ENCODE peak calls at places on chromosomes 4 and X, in nine cellular contexts. P is IMR-90, O is HFF-Myc, J is fibroblast of the aortic adventitia, Z is fibroblast of mammary gland, V is esophagus squamous epithelium, G is pons, K is Caco-2, N is astrocyte of the hippocampus. D is an unnamed sample.

GRCh38 chr4:60201052-60201673 is 999.0 kb upstream of the ADGRL3 start:
- DNase-seq in N (peak; percentile 74), G (peak; percentile 70), V (no peak), O (peak; percentile 35), Z (peak; percentile 52), J (peak; percentile 57), P (peak; percentile 28), K (peak; percentile 64), D (peak; percentile 7)

GRCh38 chr4:3228881-3229280 is 20.1 kb upstream of the MSANTD1 start:
- DNase-seq in N (no peak), P (no peak), Z (no peak), O (no peak), V (no peak), K (no peak), G (no peak), J (no peak), D (no peak)

GRCh38 chrX:138648570-138648969 is 62.9 kb downstream of the FGF13 start:
- DNase-seq in N (no peak), G (no peak), V (no peak), O (no peak), P (no peak), J (no peak), K (no peak), Z (no peak), D (no peak)

GRCh38 chrX:11143931-11144678 is 33.0 kb downstream of the HCCS start:
- DNase-seq in V (no peak), K (peak; percentile 69), J (peak; percentile 87), P (peak; percentile 79), G (peak; percentile 91), O (peak; percentile 55), Z (peak; percentile 85), N (peak; percentile 85), D (peak; percentile 21)

GRCh38 chrX:22237479-22237878 is 35.2 kb upstream of the CBLL2 start:
- DNase-seq in V (no peak), G (no peak), P (peak; percentile 20), O (no peak), Z (no peak), K (no peak), J (no peak), N (no peak), D (no peak)

GRCh38 chrX:22220941-22221340 is 51.8 kb upstream of the CBLL2 start:
- DNase-seq in V (no peak), N (peak; percentile 17), K (no peak), J (peak; percentile 56), G (no peak), O (peak; percentile 47), Z (peak; percentile 72), P (peak; percentile 88), D (no peak)

GRCh38 chrX:111098874-111099273 is 2.9 kb downstream of the PAK3 start:
- DNase-seq in V (no peak), G (no peak), K (peak; percentile 32), O (no peak), Z (peak; percentile 23), N (peak; percentile 50), P (peak; percentile 11), J (no peak), D (peak; percentile 34)

GRCh38 chrX:41857670-41858069 is 65.7 kb downstream of the CASK start:
- DNase-seq in O (no peak), J (no peak), G (peak; percentile 1), N (no peak), V (no peak), P (no peak), K (no peak), Z (no peak), D (no peak)

GRCh38 chrX:130694983-130695382 is 208.0 kb downstream of the ENOX2 start:
- DNase-seq in G (no peak), J (no peak), N (no peak), V (no peak), Z (no peak), K (no peak), P (no peak), O (no peak), D (no peak)

GRCh38 chr4:64594723-64595122 is 185.5 kb upstream of the TECRL start:
- DNase-seq in G (no peak), Z (no peak), J (no peak), N (no peak), P (no peak), K (no peak), O (no peak), V (no peak), D (no peak)

GRCh38 chr4:145982791-145983190 is 44.2 kb upstream of the ZNF827 start:
- DNase-seq in O (no peak), K (no peak), P (no peak), Z (no peak), G (no peak), N (no peak), V (no peak), J (no peak), D (no peak)

GRCh38 chrX:155242300-155242699 is 22.0 kb downstream of the RAB39B start:
- DNase-seq in J (no peak), Z (no peak), P (no peak), N (no peak), G (no peak), V (no peak), O (no peak), K (no peak), D (no peak)

D was measured in GM06990.